ENCODE peak calls at places on chromosomes 13 and 19, in four cellular contexts. B is IMR-90, O is stomach, C is left ventricle myocardium inferior. T is an unnamed sample. For H3K36me3, the result is how much of the 10 kb centered on the place peaks cover.

GRCh38 chr19:5103061-5103701 is 134.3 kb downstream of the KDM4B start:
- DNase-seq in O (peak), B (peak), C (peak), T (peak)

GRCh38 chr13:75621147-75621546 is 15.0 kb upstream of the LMO7 start:
- DNase-seq in C (no peak), O (no peak), B (peak), T (no peak)

GRCh38 chr19:50362656-50363424 is 2.6 kb downstream of the NAPSA start:
- DNase-seq in C (no peak), O (no peak), B (no peak), T (no peak)

GRCh38 chr13:75226092-75226491 is 255.9 kb downstream of the TBC1D4 start:
- DNase-seq in O (no peak), C (no peak), B (no peak), T (peak)

GRCh38 chr13:109209526-109209925 is 576.9 kb downstream of the IRS2 start:
- DNase-seq in O (no peak), C (no peak), B (no peak), T (no peak)

GRCh38 chr19:55528030-55528801 is 8.7 kb downstream of the SBK2 start:
- DNase-seq in O (no peak), C (no peak), B (peak), T (no peak)

GRCh38 chr13:36344886-36345437 is 1.2 kb downstream of the SPART start:
- DNase-seq in O (no peak), C (no peak), B (no peak), T (peak)

GRCh38 chr13:38046049-38046376 is 176.4 kb upstream of the TRPC4 start:
- DNase-seq in B (no peak), O (no peak), C (no peak), T (no peak)

GRCh38 chr19:3665681-3666544 is 34.4 kb downstream of the PIP5K1C start:
- DNase-seq in O (peak), B (no peak), C (peak), T (peak)

GRCh38 chr19:7554990-7555864 is 19.7 kb downstream of the PNPLA6 start:
- DNase-seq in O (no peak), B (no peak), C (no peak), T (peak)

GRCh38 chr13:51727634-51728274 is 76.2 kb downstream of the DHRS12 start:
- DNase-seq in B (no peak), O (no peak), C (no peak), T (no peak)

GRCh38 chr13:40522234-40522633 is 144.2 kb downstream of the FOXO1 start:
- DNase-seq in B (no peak), C (no peak), O (no peak), T (no peak)

GRCh38 chr13:52130641-52131040 is 1.8 kb upstream of the NEK5 start:
- DNase-seq in B (no peak), C (no peak), O (no peak), T (no peak)

GRCh38 chr19:3353493-3353892 is 12.9 kb upstream of the NFIC start:
- DNase-seq in B (no peak), O (no peak), C (no peak), T (no peak)

GRCh38 chr13:53422415-53422814 is 393.8 kb downstream of the OLFM4 start:
- DNase-seq in B (no peak), O (no peak), C (no peak), T (no peak)

GRCh38 chr13:99124695-99125334 is 75.8 kb upstream of the UBAC2 start:
- DNase-seq in O (no peak), C (no peak), B (peak), T (no peak)

GRCh38 chr19:40908981-40909380 is 26.9 kb upstream of the CYP2A7 start:
- DNase-seq in O (no peak), B (no peak), C (no peak), T (no peak)

GRCh38 chr13:54859827-54860226 is 1831.2 kb downstream of the OLFM4 start:
- DNase-seq in O (no peak), B (no peak), C (no peak), T (no peak)

GRCh38 chr19:56622374-56622773 is 20.6 kb upstream of the SMIM17 start:
- DNase-seq in B (no peak), O (no peak), C (no peak), T (no peak)

GRCh38 chr19:2500861-2501260 is 24.9 kb downstream of the GADD45B start:
- DNase-seq in C (no peak), B (no peak), O (no peak), T (no peak)

GRCh38 chr13:90800082-90800746 is 547.3 kb upstream of the MIR17HG start:
- DNase-seq in C (peak), O (no peak), B (no peak), T (peak)

GRCh38 chr19:4715529-4716221 is 8.0 kb downstream of the DPP9 start:
- DNase-seq in O (peak), B (no peak), C (no peak), T (no peak)

GRCh38 chr13:33554919-33555791 is 262.8 kb upstream of the RFC3 start:
- DNase-seq in C (no peak), B (no peak), O (no peak), T (no peak)

GRCh38 chr13:25037057-25037813 is 58.7 kb upstream of the PABPC3 start:
- DNase-seq in O (peak), B (peak), C (no peak), T (peak)

GRCh38 chr19:18020212-18021067 is 12.5 kb downstream of the ARRDC2 start:
- DNase-seq in C (peak), O (peak), B (peak), T (peak)

GRCh38 chr13:33633701-33634525 is 184.0 kb upstream of the RFC3 start:
- DNase-seq in C (no peak), O (no peak), B (peak), T (no peak)

GRCh38 chr19:51150627-51151026 is 8.5 kb downstream of the SIGLEC7 start:
- DNase-seq in C (no peak), B (no peak), O (no peak), T (no peak)

GRCh38 chr13:104015646-104016396 is 949.6 kb upstream of the SLC10A2 start:
- DNase-seq in B (peak), C (no peak), O (no peak), T (no peak)

GRCh38 chr19:42397315-42398166 is 7.4 kb upstream of the CNFN start:
- DNase-seq in B (no peak), C (no peak), O (no peak), T (no peak)

GRCh38 chr19:49861127-49861526 is 6.2 kb downstream of the PNKP start:
- DNase-seq in B (no peak), C (no peak), O (peak), T (peak)

GRCh38 chr19:18789883-18790565 is 1.1 kb downstream of the COMP start:
- DNase-seq in O (no peak), C (no peak), B (no peak), T (no peak)

GRCh38 chr19:43765109-43765876 is 10.5 kb upstream of the SMG9 start:
- DNase-seq in C (no peak), O (peak), B (peak), T (no peak)

GRCh38 chr19:7690779-7691258 is 10.2 kb downstream of the TRAPPC5 start:
- DNase-seq in O (no peak), B (no peak), C (no peak), T (no peak)

GRCh38 chr13:99197257-99197651 is 3.4 kb upstream of the UBAC2 start:
- DNase-seq in O (no peak), C (no peak), B (no peak), T (no peak)

GRCh38 chr13:29802621-29803020 is 47.8 kb downstream of the UBL3 start:
- DNase-seq in B (peak), O (no peak), C (no peak), T (no peak)

GRCh38 chr19:39865186-39865585 is 19.0 kb upstream of the FBL start:
- DNase-seq in O (no peak), B (no peak), C (no peak), T (no peak)

GRCh38 chr13:49347650-49348385 is 96.0 kb downstream of the CAB39L start:
- DNase-seq in O (no peak), C (no peak), B (no peak), T (no peak)

GRCh38 chr19:8240274-8241229 is 31.4 kb downstream of the CERS4 start:
- DNase-seq in O (peak), C (peak), B (peak), T (peak)

GRCh38 chr19:48630289-48631036 is 6.7 kb downstream of the DBP start:
- DNase-seq in B (no peak), O (peak), C (peak), T (peak)

GRCh38 chr13:111537115-111537728 is 216.8 kb downstream of the TEX29 start:
- DNase-seq in O (no peak), B (no peak), C (no peak), T (no peak)

GRCh38 chr13:111534646-111535461 is 214.4 kb downstream of the TEX29 start:
- DNase-seq in B (no peak), O (no peak), C (no peak), T (no peak)

GRCh38 chr13:111533900-111534645 is 213.6 kb downstream of the TEX29 start:
- DNase-seq in B (no peak), C (no peak), O (no peak), T (no peak)

GRCh38 chr13:111537843-111538499 is 217.5 kb downstream of the TEX29 start:
- DNase-seq in B (no peak), C (no peak), O (no peak), T (no peak)

DNA sequence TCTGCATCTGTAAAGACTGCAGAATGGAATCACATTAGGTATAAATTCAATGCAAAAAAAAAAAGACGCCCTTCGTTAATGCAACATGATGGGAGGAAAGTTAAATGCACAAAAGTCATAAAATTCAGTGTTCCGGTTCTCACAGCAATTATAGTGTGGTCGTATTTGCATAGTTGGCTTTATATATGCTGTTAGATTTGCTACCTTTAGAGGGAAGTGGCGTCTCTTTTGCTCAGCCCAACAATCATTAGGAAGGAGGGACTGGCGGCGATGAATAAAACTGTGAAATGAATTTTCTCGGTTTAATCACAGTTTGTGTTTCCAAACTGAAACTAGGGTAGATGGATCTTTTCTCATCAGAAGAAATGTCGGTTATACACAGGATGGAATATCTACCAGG is 215.8 kb downstream of the TEX29 start:
- DNase-seq in O (no peak), C (no peak), B (no peak), T (no peak)
- H3K4me3 ChIP-seq in O (no peak), C (no peak), B (no peak), T (no peak)

DNA sequence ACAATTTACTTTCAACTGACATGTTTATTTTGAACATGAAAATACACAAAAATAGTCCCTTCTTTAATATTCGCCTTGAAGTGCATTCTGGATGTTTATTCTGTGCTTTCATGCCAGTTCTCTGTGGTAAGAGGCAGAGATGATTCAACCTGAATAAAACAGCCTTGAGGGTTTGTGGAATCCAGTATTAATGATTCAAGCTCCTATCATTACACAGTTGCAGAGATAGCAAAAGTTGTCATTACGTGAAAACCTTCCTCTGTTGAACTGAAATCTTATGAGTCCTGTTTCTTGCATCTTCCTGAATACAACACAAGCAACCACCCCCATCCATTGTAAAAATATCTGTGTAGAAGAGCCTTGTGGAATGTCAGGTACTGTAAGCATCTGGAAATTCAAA is 142.3 kb upstream of the HTR2A start:
- DNase-seq in B (peak), C (no peak), O (no peak), T (no peak)
- H3K36me3 ChIP-seq in B (under half), C (under half), O (under half), T (under half)

DNA sequence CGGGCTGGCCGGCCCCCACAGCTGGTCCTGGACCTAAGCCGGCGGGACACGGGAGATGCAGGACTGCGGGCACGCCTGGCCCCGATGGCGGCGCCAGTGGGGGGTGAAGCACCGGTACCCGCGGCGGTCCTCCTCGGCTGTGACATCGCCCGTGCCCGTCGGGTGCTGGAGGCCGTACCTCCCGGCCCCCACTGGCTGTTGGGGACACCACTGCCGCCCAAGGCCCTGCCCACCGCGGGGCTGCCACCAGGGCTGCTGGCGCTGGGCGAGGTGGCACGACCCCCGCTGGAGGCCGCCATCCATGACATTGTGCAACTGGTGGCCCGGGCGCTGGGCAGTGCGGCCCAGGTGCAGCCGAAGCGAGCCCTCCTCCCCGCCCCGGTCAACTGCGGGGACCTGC is 3.1 kb downstream of the GRIN3B start:
- DNase-seq in O (no peak), C (no peak), B (no peak), T (no peak)
- H3K4me3 ChIP-seq in O (no peak), C (no peak), B (no peak), T (no peak)

GRCh38 chr13:111304041-111304544 is 16.3 kb upstream of the TEX29 start:
- DNase-seq in C (no peak), O (no peak), B (no peak), T (no peak)
- H3K36me3 ChIP-seq in C (half or more), O (half or more), B (half or more), T (under half)

GRCh38 chr19:31338069-31338767 is 11.0 kb downstream of the TSHZ3 start:
- DNase-seq in O (no peak), B (peak), C (peak), T (peak)
- H3K4me3 ChIP-seq in O (no peak), B (no peak), C (no peak), T (no peak)

T was measured in testis.